ENCODE peak calls at places on chromosomes 13 and 19, in ten cellular contexts. J is GM12891, B is H54, W is lower leg skin, M is uterus, X is ovary, V is NB4, D is heart left ventricle, Y is IMR-90, K is tibial nerve. E is an unnamed sample.

GRCh38 chr19:23098286-23098685 is 18.5 kb upstream of the ZNF730 start:
- DNase-seq in M (no peak), X (no peak), J (no peak), K (no peak), V (no peak), Y (no peak), B (no peak), W (no peak), D (no peak), E (no peak)

GRCh38 chr13:109812375-109812774 is 26.0 kb upstream of the IRS2 start:
- DNase-seq in W (no peak), D (no peak), M (no peak), V (no peak), K (no peak), B (no peak), X (no peak), J (no peak), Y (no peak), E (no peak)

GRCh38 chr19:4575267-4575793 is 15.8 kb upstream of the SEMA6B start:
- DNase-seq in V (peak), W (no peak), M (peak), D (peak), Y (peak), B (peak), X (peak), K (peak), J (no peak), E (no peak)

GRCh38 chr13:91384891-91385290 is 13.5 kb upstream of the GPC5 start:
- DNase-seq in K (no peak), M (no peak), J (no peak), X (no peak), Y (no peak), B (no peak), D (no peak), W (no peak), V (no peak), E (no peak)

GRCh38 chr13:89454736-89455135 is 1783.6 kb downstream of the SLITRK5 start:
- DNase-seq in W (no peak), M (no peak), J (no peak), X (no peak), K (no peak), V (no peak), B (no peak), D (no peak), Y (no peak), E (no peak)

GRCh38 chr13:34894756-34895155 is 47.3 kb upstream of the NBEA start:
- DNase-seq in Y (no peak), W (no peak), V (no peak), B (no peak), D (no peak), X (no peak), J (no peak), K (no peak), M (no peak), E (no peak)

GRCh38 chr19:11197291-11198174 is at the start of gene KANK2:
- DNase-seq in M (peak), X (peak), D (peak), V (peak), W (peak), J (peak), B (peak), K (peak), Y (peak), E (peak)

GRCh38 chr19:46392252-46392801 is 21.0 kb downstream of the CCDC8 start:
- DNase-seq in Y (peak), M (no peak), B (no peak), K (no peak), X (peak), W (no peak), J (no peak), V (peak), D (no peak), E (no peak)

GRCh38 chr19:55980415-55980814 is 6.2 kb upstream of the NLRP5 start:
- DNase-seq in K (no peak), X (no peak), Y (no peak), V (no peak), D (no peak), M (no peak), B (no peak), J (no peak), W (no peak), E (no peak)

GRCh38 chr19:36528921-36529518 is 949 bp upstream of the ZNF260 start:
- DNase-seq in M (no peak), D (peak), J (peak), W (no peak), X (peak), K (no peak), B (no peak), Y (no peak), V (peak), E (no peak)

GRCh38 chr19:41936416-41936850 is 8.2 kb upstream of the ERFL start:
- DNase-seq in B (peak), X (no peak), K (no peak), D (no peak), W (no peak), J (no peak), Y (no peak), M (no peak), V (no peak), E (no peak)

GRCh38 chr13:97106323-97106722 is 112.0 kb upstream of the OXGR1 start:
- DNase-seq in X (no peak), Y (no peak), D (no peak), K (no peak), V (no peak), W (no peak), B (no peak), J (no peak), M (no peak), E (no peak)

GRCh38 chr19:51005248-51005647 is 3.8 kb upstream of the KLK8 start:
- DNase-seq in V (no peak), Y (no peak), J (no peak), D (no peak), K (no peak), M (no peak), W (no peak), X (no peak), B (no peak), E (no peak)

GRCh38 chr13:49627831-49628652 is at the start of gene ARL11:
- DNase-seq in W (peak), Y (no peak), V (peak), M (no peak), B (no peak), J (peak), X (no peak), D (peak), K (peak), E (peak)

GRCh38 chr13:33606692-33607091 is 211.3 kb upstream of the RFC3 start:
- DNase-seq in B (no peak), K (no peak), J (no peak), V (no peak), X (no peak), D (no peak), M (no peak), W (no peak), Y (no peak), E (no peak)

GRCh38 chr13:41581884-41582547 is 124.7 kb downstream of the RGCC start:
- DNase-seq in M (no peak), V (no peak), Y (no peak), K (peak), X (no peak), D (peak), J (no peak), B (no peak), W (no peak), E (no peak)

GRCh38 chr13:51803422-51804294 is at the start of gene DHRS12:
- DNase-seq in M (peak), J (peak), V (peak), B (peak), D (peak), X (peak), Y (peak), K (peak), W (peak), E (peak)

GRCh38 chr13:46672338-46673090 is 119.5 kb downstream of the LRCH1 start:
- DNase-seq in W (no peak), M (no peak), V (no peak), X (no peak), B (no peak), Y (no peak), J (no peak), K (no peak), D (no peak), E (no peak)

GRCh38 chr19:49631279-49631588 is 8.7 kb downstream of the RRAS start:
- DNase-seq in D (no peak), X (no peak), V (no peak), Y (no peak), J (no peak), K (no peak), B (no peak), W (no peak), M (no peak), E (no peak)

GRCh38 chr13:108987488-108987887 is 358.1 kb downstream of the MYO16 start:
- DNase-seq in X (no peak), Y (peak), M (no peak), W (no peak), V (no peak), K (no peak), D (no peak), B (no peak), J (no peak), E (no peak)

GRCh38 chr13:113879017-113879416 is 15.1 kb upstream of the GAS6 start:
- DNase-seq in J (no peak), W (no peak), V (no peak), K (no peak), B (no peak), D (no peak), X (no peak), Y (no peak), M (no peak), E (no peak)

GRCh38 chr13:93670858-93671257 is 444.3 kb downstream of the GPC6 start:
- DNase-seq in Y (no peak), W (no peak), V (no peak), M (no peak), X (no peak), K (no peak), D (no peak), B (no peak), J (no peak), E (no peak)

GRCh38 chr13:46166947-46167610 is 14.9 kb downstream of the LCP1 start:
- DNase-seq in W (no peak), X (no peak), D (no peak), V (peak), Y (no peak), M (no peak), K (no peak), J (no peak), B (no peak), E (no peak)

GRCh38 chr19:56301886-56302620 is 12.6 kb downstream of the ZSCAN5A start:
- DNase-seq in W (no peak), J (no peak), B (no peak), D (no peak), V (no peak), M (no peak), X (no peak), Y (no peak), K (no peak), E (no peak)

GRCh38 chr13:48749699-48750473 is 96.2 kb downstream of the CYSLTR2 start:
- DNase-seq in W (peak), X (peak), B (peak), D (peak), M (peak), J (no peak), V (peak), K (peak), Y (peak), E (peak)

GRCh38 chr13:99398916-99399622 is 91.9 kb upstream of the GPR183 start:
- DNase-seq in V (no peak), Y (no peak), D (no peak), K (no peak), W (no peak), M (no peak), B (no peak), J (no peak), X (no peak), E (no peak)

GRCh38 chr19:40780582-40780981 is 2.5 kb downstream of the RAB4B start:
- DNase-seq in J (no peak), B (no peak), Y (no peak), V (no peak), X (no peak), W (no peak), K (no peak), D (no peak), M (no peak), E (no peak)

GRCh38 chr13:101649490-101650126 is 197.1 kb downstream of the ITGBL1 start:
- DNase-seq in X (no peak), W (peak), D (no peak), Y (peak), B (peak), M (no peak), K (peak), J (no peak), V (peak), E (no peak)

GRCh38 chr19:42216653-42217521 is 590 bp downstream of the DEDD2 start:
- DNase-seq in D (peak), B (no peak), J (peak), Y (peak), W (no peak), X (peak), K (no peak), M (peak), V (peak), E (peak)

GRCh38 chr13:98252931-98253470 is 75.9 kb upstream of the RNF113B start:
- DNase-seq in B (peak), D (no peak), K (peak), M (no peak), W (no peak), Y (peak), V (no peak), J (no peak), X (no peak), E (no peak)

DNA sequence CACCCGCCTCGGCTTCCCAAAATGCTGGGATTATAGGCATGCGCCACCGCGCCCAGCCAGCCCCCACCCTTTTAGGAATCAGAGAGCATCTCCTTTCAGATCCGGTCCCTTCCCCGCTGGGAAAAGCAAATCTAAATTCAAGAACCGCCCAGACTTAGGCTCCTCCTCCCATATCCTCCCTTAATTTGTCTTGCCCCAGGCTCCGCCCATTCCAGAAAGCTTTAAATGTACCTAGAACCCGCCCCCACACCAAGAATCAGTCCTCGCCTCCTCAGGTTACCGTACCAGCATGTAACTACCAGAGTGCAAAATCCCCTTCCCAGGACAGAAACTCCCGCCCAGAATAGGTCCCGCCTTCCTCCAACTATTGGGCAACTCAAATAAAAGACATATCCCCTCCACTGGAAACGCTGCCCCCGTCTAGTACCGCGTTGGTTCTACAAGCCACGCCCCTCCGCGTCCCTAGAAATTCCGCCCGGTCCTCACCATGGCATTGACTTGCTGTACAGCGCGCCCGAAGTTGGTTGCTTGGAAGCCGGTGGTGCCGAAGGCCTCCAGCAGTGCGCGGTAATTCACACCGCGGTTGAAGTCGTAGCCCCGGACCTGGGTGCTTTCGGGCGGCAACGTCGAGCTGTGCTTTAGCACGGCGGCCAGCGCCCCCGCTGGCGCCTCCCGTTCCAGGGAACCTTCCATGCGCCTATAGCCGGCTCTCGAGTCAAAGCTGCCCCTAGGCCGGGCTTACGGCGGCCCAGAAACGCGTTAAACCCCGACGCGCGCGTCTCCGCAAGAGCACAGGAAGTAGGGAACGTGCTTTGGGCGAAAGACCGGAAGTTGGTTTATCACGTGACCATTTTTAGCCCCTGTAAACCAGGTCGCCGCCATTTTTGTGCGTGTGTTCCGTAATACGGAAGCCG is at the start of gene DHPS:
- DNase-seq in M (peak), K (peak), J (peak), D (peak), V (peak), B (peak), X (peak), Y (peak), W (peak), E (peak)
- TF ChIP-seq POLR2A in M (peak), K (peak), J (peak), D (no peak), V (peak), B (peak), X (peak), Y (peak), W (no peak), E (peak)

DNA sequence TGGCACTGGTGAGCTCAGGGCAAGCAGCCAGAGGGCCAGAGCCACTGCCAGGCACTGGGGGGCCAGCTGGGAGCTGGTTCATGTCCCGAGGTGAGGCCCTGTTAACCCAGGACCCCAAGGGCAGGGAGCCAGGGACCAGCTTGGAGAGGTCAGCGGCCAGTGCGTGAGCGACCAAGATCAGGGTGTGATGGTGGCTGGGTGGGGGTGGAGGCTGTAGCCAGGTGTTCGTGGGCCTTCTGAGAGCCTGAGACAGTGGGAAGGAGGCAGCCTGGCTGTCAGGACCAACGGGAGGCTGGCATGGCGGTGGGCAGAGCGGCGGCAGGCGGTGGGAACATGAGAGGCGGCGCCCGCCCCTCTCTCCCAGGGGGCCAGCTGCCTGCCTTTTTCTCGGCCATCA is 8.1 kb upstream of the KPTN start:
- DNase-seq in J (no peak), Y (no peak), W (no peak), M (no peak), B (no peak), X (no peak), K (no peak), V (no peak), D (no peak), E (no peak)
- TF ChIP-seq POLR2A in J (no peak), Y (no peak), W (no peak), M (no peak), B (no peak), X (no peak), K (no peak), V (no peak), D (no peak), E (no peak)

DNA sequence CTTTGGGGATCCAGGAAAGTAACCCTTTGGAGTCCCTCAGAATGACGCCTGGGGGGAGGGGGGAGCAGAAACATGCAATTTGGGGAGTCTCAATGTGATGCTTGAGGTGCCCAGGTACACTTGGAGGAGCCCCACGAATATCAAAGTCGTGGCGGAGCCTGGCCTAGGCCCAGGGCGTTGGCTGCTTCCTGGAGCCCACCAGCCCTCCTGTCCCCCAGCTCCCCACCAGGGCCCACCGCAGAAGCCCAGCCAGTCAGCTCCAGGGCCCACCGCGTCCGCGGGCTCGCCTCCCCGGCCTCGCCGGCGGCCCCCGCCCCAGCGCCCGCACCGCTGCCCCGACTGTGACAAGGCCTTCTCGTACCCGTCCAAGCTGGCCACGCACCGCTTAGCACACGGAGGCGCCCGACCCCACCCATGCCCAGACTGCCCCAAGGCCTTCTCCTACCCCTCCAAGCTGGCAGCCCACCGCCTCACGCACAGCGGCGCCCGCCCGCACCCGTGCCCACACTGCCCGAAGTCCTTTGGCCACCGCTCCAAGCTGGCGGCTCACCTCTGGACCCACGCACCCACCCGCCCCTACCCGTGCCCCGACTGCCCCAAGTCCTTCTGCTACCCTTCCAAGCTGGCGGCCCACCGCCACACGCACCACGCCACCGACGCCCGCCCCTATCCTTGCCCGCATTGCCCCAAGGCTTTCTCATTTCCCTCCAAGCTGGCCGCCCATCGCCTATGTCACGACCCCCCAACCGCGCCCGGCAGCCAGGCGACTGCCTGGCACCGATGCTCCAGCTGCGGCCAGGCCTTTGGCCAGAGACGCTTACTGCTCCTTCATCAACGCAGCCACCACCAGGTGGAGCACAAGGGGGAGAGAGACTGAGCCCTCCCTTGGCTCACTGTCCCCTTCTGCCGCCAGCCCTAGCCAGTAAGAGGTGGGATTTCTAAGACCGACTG is 2.1 kb downstream of the ZNF575 start:
- DNase-seq in M (peak), B (no peak), J (no peak), D (peak), Y (peak), K (peak), V (peak), X (peak), W (no peak), E (peak)
- TF ChIP-seq POLR2A in M (no peak), B (no peak), J (no peak), D (no peak), Y (no peak), K (no peak), V (no peak), X (no peak), W (no peak), E (no peak)

GRCh38 chr13:111211789-111212516 is 96.8 kb downstream of the ARHGEF7 start:
- DNase-seq in X (no peak), D (no peak), M (no peak), W (no peak), K (no peak), Y (peak), B (no peak), J (no peak), V (no peak), E (no peak)

GRCh38 chr13:111210945-111211469 is 95.9 kb downstream of the ARHGEF7 start:
- DNase-seq in M (no peak), X (no peak), V (no peak), J (no peak), D (no peak), Y (no peak), K (no peak), B (no peak), W (no peak), E (no peak)

GRCh38 chr13:111209613-111210012 is 94.5 kb downstream of the ARHGEF7 start:
- DNase-seq in K (no peak), J (no peak), W (no peak), B (no peak), X (no peak), D (no peak), Y (no peak), V (no peak), M (no peak), E (no peak)

GRCh38 chr13:111210082-111210481 is 95.0 kb downstream of the ARHGEF7 start:
- DNase-seq in W (no peak), M (no peak), X (no peak), Y (no peak), V (no peak), K (no peak), D (no peak), B (peak), J (no peak), E (no peak)

GRCh38 chr13:111210488-111210887 is 95.4 kb downstream of the ARHGEF7 start:
- DNase-seq in K (no peak), X (no peak), D (no peak), M (no peak), Y (peak), J (no peak), W (no peak), B (peak), V (no peak), E (no peak)
- TF ChIP-seq POLR2A in K (no peak), X (no peak), D (no peak), M (no peak), Y (no peak), J (no peak), W (no peak), B (no peak), V (no peak), E (no peak)

GRCh38 chr19:20162821-20163220 is 4.2 kb upstream of the ZNF486 start:
- DNase-seq in J (no peak), B (no peak), V (peak), Y (no peak), K (no peak), W (no peak), M (no peak), X (no peak), D (peak), E (peak)

GRCh38 chr19:20171285-20171684 is 4.3 kb downstream of the ZNF486 start:
- DNase-seq in K (no peak), X (no peak), D (no peak), M (no peak), B (no peak), J (no peak), V (no peak), W (no peak), Y (no peak), E (no peak)

GRCh38 chr19:20164456-20164855 is 2.6 kb upstream of the ZNF486 start:
- DNase-seq in Y (no peak), J (no peak), M (no peak), W (no peak), K (no peak), X (no peak), B (no peak), D (no peak), V (no peak), E (no peak)

GRCh38 chr19:20165971-20166592 is 932 bp upstream of the ZNF486 start:
- DNase-seq in B (no peak), K (no peak), D (no peak), V (no peak), J (no peak), Y (no peak), W (no peak), X (no peak), M (no peak), E (no peak)

GRCh38 chr19:20167020-20167644 is at the start of gene ZNF486:
- DNase-seq in W (peak), D (peak), J (peak), Y (peak), B (peak), X (peak), K (peak), M (peak), V (peak), E (peak)
- TF ChIP-seq POLR2A in W (no peak), D (no peak), J (peak), Y (peak), B (no peak), X (no peak), K (peak), M (peak), V (no peak), E (peak)

E was measured in Peyer's patch.